ENCODE peak calls at places on chromosomes 13 and 19, in eight cellular contexts. U is PC-9, E is mucosa of descending colon, R is aorta, Z is cardiac muscle cell, P is testis, W is upper lobe of right lung, A is A549. S is an unnamed sample.

GRCh38 chr13:39040206-39040605 is 1.9 kb downstream of the NHLRC3 start:
- DNase-seq in E (no peak), P (no peak), R (no peak), Z (no peak), U (no peak), A (no peak), W (no peak), S (no peak)

GRCh38 chr13:91045351-91046034 is 302.0 kb upstream of the MIR17HG start:
- DNase-seq in Z (peak; percentile 16), E (no peak), A (peak; percentile 1), P (no peak), U (no peak), R (no peak), W (no peak), S (no peak)

GRCh38 chr19:32497386-32497785 is 83.6 kb upstream of the PDCD5 start:
- DNase-seq in E (no peak), U (no peak), W (no peak), A (no peak), Z (no peak), R (no peak), P (peak; percentile 70), S (no peak)

GRCh38 chr19:12834418-12834943 is at the start of gene RTBDN:
- DNase-seq in W (no peak), Z (no peak), E (no peak), R (no peak), U (no peak), P (no peak), A (no peak), S (peak; percentile 46)

GRCh38 chr19:33621065-33621785 is 528 bp upstream of the CHST8 start:
- DNase-seq in Z (no peak), U (no peak), A (no peak), P (no peak), R (peak; percentile 73), W (no peak), E (no peak), S (no peak)

GRCh38 chr13:40143559-40143958 is 488.1 kb downstream of the COG6 start:
- DNase-seq in W (no peak), P (no peak), R (no peak), A (no peak), Z (no peak), U (no peak), E (no peak), S (no peak)

GRCh38 chr13:45932611-45933182 is 81.1 kb upstream of the SIAH3 start:
- DNase-seq in Z (no peak), W (no peak), E (peak; percentile 5), P (no peak), U (no peak), A (no peak), R (no peak), S (no peak)

GRCh38 chr19:6925801-6926751 is 38.7 kb downstream of the ADGRE1 start:
- DNase-seq in P (no peak), E (peak; percentile 5), R (no peak), A (peak; percentile 46), U (no peak), Z (no peak), W (no peak), S (no peak)

GRCh38 chr13:111338841-111339240 is 18.4 kb downstream of the TEX29 start:
- DNase-seq in U (no peak), Z (no peak), E (no peak), W (no peak), P (no peak), R (no peak), A (no peak), S (peak; percentile 21)

GRCh38 chr19:46990998-46991676 is 28.5 kb upstream of the NPAS1 start:
- DNase-seq in P (peak; percentile 91), W (peak; percentile 84), A (peak; percentile 77), R (peak; percentile 93), Z (peak; percentile 86), E (peak; percentile 91), U (peak; percentile 74), S (peak; percentile 86)

GRCh38 chr13:20702530-20702929 is 969 bp upstream of the IL17D start:
- DNase-seq in Z (no peak), R (no peak), P (no peak), A (no peak), U (no peak), E (peak; percentile 33), W (no peak), S (no peak)

GRCh38 chr13:33637978-33638743 is 179.8 kb upstream of the RFC3 start:
- DNase-seq in W (no peak), R (no peak), Z (no peak), A (no peak), E (no peak), P (no peak), U (no peak), S (no peak)

GRCh38 chr19:12064266-12065099 is at the start of gene ZNF844:
- DNase-seq in R (peak; percentile 98), E (peak; percentile 99), U (peak; percentile 95), W (peak; percentile 99), P (peak; percentile 99), Z (peak; percentile 96), A (no peak), S (peak; percentile 97)

GRCh38 chr19:43906774-43907173 is 28.3 kb downstream of the ZNF45 start:
- DNase-seq in Z (no peak), W (no peak), P (no peak), R (no peak), A (no peak), E (no peak), U (no peak), S (no peak)
- H3K9me3 ChIP-seq in Z (no peaks in the 10 kb centered on the region), W (peaks cover 62% of the 10 kb centered on the region), P (no peaks in the 10 kb centered on the region), R (peaks cover 22% of the 10 kb centered on the region), A (peaks cover 92% of the 10 kb centered on the region), E (peaks cover 84% of the 10 kb centered on the region), U (peaks cover 31% of the 10 kb centered on the region), S (peaks cover 35% of the 10 kb centered on the region)

GRCh38 chr13:73870970-73871935 is 263.0 kb downstream of the KLF12 start:
- DNase-seq in W (no peak), P (peak; percentile 41), E (no peak), Z (no peak), R (no peak), A (no peak), U (no peak), S (peak; percentile 56)
- H3K9me3 ChIP-seq in W (no peaks in the 10 kb centered on the region), P (no peaks in the 10 kb centered on the region), E (no peaks in the 10 kb centered on the region), Z (no peaks in the 10 kb centered on the region), R (no peaks in the 10 kb centered on the region), A (no peaks in the 10 kb centered on the region), U (no peaks in the 10 kb centered on the region), S (no peaks in the 10 kb centered on the region)

DNA sequence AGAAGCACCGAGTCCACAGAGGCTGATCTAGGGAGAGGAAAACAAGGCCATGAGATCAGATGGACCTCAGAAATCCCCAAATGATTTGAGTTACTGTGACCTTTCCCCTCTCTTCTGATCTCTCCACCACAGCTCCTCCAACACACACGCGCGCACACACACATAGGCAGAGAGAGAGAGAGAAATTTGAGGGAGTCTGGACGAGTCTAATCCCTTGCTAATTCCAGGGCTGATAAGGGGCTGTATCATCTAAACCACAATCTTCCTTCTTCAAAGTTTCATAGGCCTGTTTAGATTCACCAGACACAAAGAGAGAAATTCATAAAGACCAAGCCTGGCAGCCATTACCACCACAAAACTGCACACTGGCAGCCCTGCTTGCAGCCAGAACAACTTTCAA is 8.6 kb downstream of the ZFP82 start:
- DNase-seq in P (no peak), U (no peak), R (no peak), A (no peak), Z (no peak), E (no peak), W (no peak), S (no peak)
- H3K9me3 ChIP-seq in P (no peaks in the 10 kb centered on the region), U (peaks cover 3% of the 10 kb centered on the region), R (peaks cover 2% of the 10 kb centered on the region), A (peaks cover 92% of the 10 kb centered on the region), Z (no peaks in the 10 kb centered on the region), E (peaks cover 48% of the 10 kb centered on the region), W (no peaks in the 10 kb centered on the region), S (no peaks in the 10 kb centered on the region)

DNA sequence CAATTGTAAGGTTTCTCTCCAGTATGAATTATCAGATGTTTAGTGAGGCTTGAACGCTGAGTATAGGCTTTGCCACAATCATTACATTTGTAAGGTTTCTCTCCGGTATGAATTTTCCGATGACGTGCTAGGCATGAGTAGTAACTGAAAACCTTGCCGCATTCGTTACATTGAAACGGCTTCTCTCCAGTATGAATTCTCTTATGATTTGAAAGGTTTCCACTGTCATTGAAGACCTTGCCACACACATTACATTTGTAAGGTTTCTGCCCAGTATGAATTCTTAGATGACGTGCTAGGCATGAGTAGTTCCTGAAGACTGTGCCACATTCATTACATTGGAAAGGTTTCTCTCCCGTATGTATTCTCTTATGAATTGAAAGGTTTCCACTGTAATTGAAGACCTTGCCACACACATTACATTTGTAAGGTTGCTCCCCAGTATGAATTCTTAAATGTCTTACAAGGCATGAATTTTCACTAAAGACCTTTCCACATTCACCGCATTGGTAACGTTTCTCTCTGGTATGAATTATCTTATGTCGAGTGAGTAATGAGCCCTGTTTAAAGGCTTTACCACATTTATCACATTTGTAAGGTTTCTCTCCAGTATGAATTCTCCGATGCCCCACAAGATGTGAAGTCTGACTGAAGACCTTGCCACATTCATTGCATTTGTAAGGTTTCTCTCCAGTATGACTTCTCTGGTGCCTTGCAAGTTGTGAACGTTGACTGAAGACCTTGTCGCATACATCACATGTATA is 15.6 kb downstream of the ZNF836 start:
- DNase-seq in R (no peak), P (no peak), A (no peak), Z (no peak), U (no peak), W (no peak), E (no peak), S (no peak)
- H3K9me3 ChIP-seq in R (peaks cover 13% of the 10 kb centered on the region), P (no peaks in the 10 kb centered on the region), A (peaks cover 95% of the 10 kb centered on the region), Z (peaks cover 9% of the 10 kb centered on the region), U (peaks cover 85% of the 10 kb centered on the region), W (peaks cover 59% of the 10 kb centered on the region), E (peaks cover 98% of the 10 kb centered on the region), S (peaks cover 78% of the 10 kb centered on the region)

S was measured in H9.